ENCODE peak calls at places on chromosomes 12 and 14, in four cellular contexts. One of them, this sample, is unnamed.

GRCh38 chr12:6724409-6724797 is 557 bp downstream of the COPS7A start:
- DNase-seq in HCT116: no peak
- DNase-seq in SK-N-SH: peak
- DNase-seq in right lobe of liver: no peak
- DNase-seq in this sample: no peak

GRCh38 chr12:49962861-49963765 is 1.4 kb downstream of the AQP5 start:
- DNase-seq in HCT116: peak
- DNase-seq in SK-N-SH: no peak
- DNase-seq in right lobe of liver: peak
- DNase-seq in this sample: peak

GRCh38 chr12:46500673-46501072 is 128.1 kb upstream of the SLC38A2 start:
- DNase-seq in HCT116: no peak
- DNase-seq in SK-N-SH: no peak
- DNase-seq in right lobe of liver: no peak
- DNase-seq in this sample: no peak

GRCh38 chr12:81141220-81141619 is 63.3 kb downstream of the ACSS3 start:
- DNase-seq in HCT116: no peak
- DNase-seq in SK-N-SH: no peak
- DNase-seq in right lobe of liver: no peak
- DNase-seq in this sample: no peak

GRCh38 chr12:75635606-75636444 is 124.4 kb upstream of the KRR1 start:
- DNase-seq in HCT116: peak
- DNase-seq in SK-N-SH: no peak
- DNase-seq in right lobe of liver: no peak
- DNase-seq in this sample: no peak

GRCh38 chr12:9869307-9870161 is at the start of gene CLEC2B:
- DNase-seq in HCT116: no peak
- DNase-seq in SK-N-SH: no peak
- DNase-seq in right lobe of liver: no peak
- DNase-seq in this sample: no peak

GRCh38 chr12:128586630-128587029 is 237.1 kb downstream of the SLC15A4 start:
- DNase-seq in HCT116: no peak
- DNase-seq in SK-N-SH: no peak
- DNase-seq in right lobe of liver: no peak
- DNase-seq in this sample: no peak

GRCh38 chr12:34402228-34402898 is 380.1 kb downstream of the ALG10 start:
- DNase-seq in HCT116: no peak
- DNase-seq in SK-N-SH: no peak
- DNase-seq in right lobe of liver: peak
- DNase-seq in this sample: peak

GRCh38 chr12:107384645-107385044 is 291.3 kb upstream of the CRY1 start:
- DNase-seq in HCT116: no peak
- DNase-seq in SK-N-SH: no peak
- DNase-seq in right lobe of liver: no peak
- DNase-seq in this sample: no peak

DNA sequence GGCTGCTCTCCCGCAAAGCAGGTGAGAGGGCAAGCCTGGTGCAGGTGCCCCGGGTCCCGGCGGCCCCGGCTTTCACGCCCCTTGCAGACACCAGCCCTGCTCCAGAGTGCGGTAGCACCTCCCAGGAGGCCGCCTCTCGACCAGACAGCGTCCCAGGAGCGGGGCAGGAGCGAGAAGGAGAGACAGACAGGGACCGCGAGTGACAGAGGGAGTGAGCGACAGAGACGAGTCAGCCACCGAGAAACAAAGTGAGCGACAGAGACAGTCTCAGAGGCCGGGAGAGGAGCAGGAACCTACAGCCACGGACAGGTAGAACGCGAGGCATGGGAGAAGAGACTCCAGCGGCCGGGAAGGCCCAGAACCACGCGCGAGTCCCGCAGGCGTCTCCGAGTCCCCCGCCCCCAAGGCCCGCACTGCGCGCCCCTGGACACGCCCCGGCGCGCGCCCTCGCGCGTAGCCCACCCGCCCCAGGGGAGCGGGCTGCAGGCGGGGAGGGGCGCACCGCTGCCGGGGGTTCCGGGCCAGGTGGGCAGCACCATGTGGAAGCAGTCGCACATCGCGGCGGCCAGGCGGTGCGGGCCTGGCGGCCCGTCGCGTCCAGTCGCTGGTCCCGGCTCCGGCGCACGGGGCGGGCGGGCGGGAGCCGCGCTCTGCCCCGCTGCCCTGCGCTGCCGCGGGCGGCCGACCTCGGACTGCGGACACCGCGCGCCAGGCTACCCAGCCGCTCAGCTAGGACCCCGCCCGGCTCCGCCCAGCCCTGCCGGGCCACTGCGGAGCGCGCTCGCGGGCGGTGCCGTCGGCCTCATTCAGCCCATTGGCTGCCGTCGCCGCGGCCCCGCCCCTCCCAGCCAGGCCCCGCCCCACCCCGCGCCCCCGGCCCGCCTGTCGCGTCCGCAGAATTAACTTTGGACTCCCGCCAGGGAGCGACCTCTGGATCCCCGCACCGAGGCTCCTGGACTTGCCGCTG is at the start of gene AHNAK2:
- DNase-seq in HCT116: peak
- DNase-seq in SK-N-SH: peak
- DNase-seq in right lobe of liver: peak
- DNase-seq in this sample: peak
- H3K4me3 ChIP-seq in HCT116: peak
- H3K4me3 ChIP-seq in SK-N-SH: peak
- H3K4me3 ChIP-seq in right lobe of liver: peak
- H3K4me3 ChIP-seq in this sample: peak

DNA sequence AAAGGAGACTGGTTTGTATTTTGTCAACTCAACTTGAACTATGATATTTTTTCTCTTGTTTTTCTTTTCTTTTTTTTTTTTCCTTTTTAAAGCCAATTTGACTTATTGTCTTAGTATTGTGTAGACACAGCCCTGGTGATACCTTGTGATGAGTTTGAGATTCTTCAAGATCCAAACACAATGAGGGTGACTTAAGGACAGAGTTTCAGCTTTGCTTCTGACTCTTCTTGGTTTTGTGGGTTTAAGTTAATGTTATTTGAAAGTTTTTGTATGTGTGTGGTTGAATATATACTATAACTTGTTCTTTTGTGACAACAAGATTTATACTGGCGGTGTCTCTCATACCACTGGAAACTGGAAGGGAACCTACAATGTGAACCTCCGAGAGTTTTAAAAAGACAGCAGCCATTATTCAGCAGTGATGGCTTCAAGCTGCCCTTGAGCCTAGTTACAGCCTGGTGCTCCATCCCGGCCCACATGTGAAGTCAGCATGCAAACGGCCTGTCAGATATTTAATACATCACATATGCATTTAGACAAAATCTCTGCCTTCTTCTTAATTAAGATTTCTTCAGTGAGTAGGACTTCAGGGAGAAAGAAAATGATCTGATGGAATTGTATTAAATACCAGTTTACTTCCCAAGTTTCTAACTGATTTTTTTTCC is 87.9 kb upstream of the IGF1 start:
- DNase-seq in HCT116: no peak
- DNase-seq in SK-N-SH: no peak
- DNase-seq in right lobe of liver: no peak
- DNase-seq in this sample: no peak
- H3K4me3 ChIP-seq in HCT116: no peak
- H3K4me3 ChIP-seq in SK-N-SH: no peak
- H3K4me3 ChIP-seq in right lobe of liver: no peak
- H3K4me3 ChIP-seq in this sample: no peak

GRCh38 chr12:113152196-113152834 is 2.8 kb downstream of the CFAP73 start:
- DNase-seq in HCT116: no peak
- DNase-seq in SK-N-SH: no peak
- DNase-seq in right lobe of liver: no peak
- DNase-seq in this sample: no peak
- H3K4me3 ChIP-seq in HCT116: peak
- H3K4me3 ChIP-seq in SK-N-SH: peak
- H3K4me3 ChIP-seq in right lobe of liver: peak
- H3K4me3 ChIP-seq in this sample: peak

GRCh38 chr14:69768873-69769272 is 1.9 kb downstream of the SRSF5 start:
- DNase-seq in HCT116: no peak
- DNase-seq in SK-N-SH: no peak
- DNase-seq in right lobe of liver: no peak
- DNase-seq in this sample: no peak
- H3K4me3 ChIP-seq in HCT116: no peak
- H3K4me3 ChIP-seq in SK-N-SH: peak
- H3K4me3 ChIP-seq in right lobe of liver: peak
- H3K4me3 ChIP-seq in this sample: peak

DNA sequence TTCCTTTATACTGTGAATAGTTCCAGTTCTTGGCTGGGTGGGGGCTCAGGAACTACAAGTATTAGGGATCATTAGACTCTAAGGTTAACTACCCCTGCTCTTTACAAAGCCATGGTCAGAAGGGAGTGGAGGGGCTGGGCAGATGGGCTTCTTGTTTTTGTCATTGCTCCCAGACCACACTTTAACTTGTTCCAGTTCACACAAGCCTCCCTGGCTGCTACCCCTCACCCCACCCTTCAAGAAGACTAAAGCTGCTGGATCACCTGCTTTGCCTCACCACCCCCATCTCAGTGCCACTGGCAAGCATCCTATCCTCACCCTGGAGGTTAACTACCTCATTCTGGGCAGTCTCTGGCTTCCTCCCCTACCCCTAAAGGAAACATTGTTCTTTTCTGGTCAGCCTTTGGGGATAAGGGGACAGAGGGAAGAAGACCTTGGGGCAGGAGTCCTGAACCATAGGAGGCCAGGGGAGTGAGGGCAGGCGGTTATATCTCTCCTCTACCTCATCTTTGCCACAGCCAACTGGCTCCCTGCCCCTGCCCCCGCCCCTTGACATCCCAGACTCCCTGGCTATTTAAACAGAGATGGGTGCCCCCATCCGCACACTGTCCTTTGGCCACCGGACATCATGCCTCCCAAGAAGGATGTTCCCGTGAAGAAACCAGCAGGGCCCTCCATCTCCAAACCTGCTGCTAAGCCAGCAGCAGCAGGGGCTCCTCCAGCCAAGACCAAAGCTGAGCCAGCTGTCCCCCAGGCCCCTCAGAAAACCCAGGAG is 1.1 kb downstream of the MYL6B start:
- DNase-seq in HCT116: no peak
- DNase-seq in SK-N-SH: no peak
- DNase-seq in right lobe of liver: no peak
- DNase-seq in this sample: no peak
- H3K4me3 ChIP-seq in HCT116: peak
- H3K4me3 ChIP-seq in SK-N-SH: peak
- H3K4me3 ChIP-seq in right lobe of liver: no peak
- H3K4me3 ChIP-seq in this sample: peak

GRCh38 chr12:132580701-132581292 is 29.6 kb downstream of the LRCOL1 start:
- DNase-seq in HCT116: no peak
- DNase-seq in SK-N-SH: no peak
- DNase-seq in right lobe of liver: no peak
- DNase-seq in this sample: no peak

GRCh38 chr12:132583311-132583710 is 27.1 kb downstream of the LRCOL1 start:
- DNase-seq in HCT116: no peak
- DNase-seq in SK-N-SH: no peak
- DNase-seq in right lobe of liver: no peak
- DNase-seq in this sample: no peak

GRCh38 chr12:132581348-132582057 is 28.9 kb downstream of the LRCOL1 start:
- DNase-seq in HCT116: no peak
- DNase-seq in SK-N-SH: no peak
- DNase-seq in right lobe of liver: no peak
- DNase-seq in this sample: no peak

GRCh38 chr12:132582582-132583279 is 27.7 kb downstream of the LRCOL1 start:
- DNase-seq in HCT116: no peak
- DNase-seq in SK-N-SH: no peak
- DNase-seq in right lobe of liver: no peak
- DNase-seq in this sample: no peak

GRCh38 chr12:132582058-132582420 is 28.3 kb downstream of the LRCOL1 start:
- DNase-seq in HCT116: no peak
- DNase-seq in SK-N-SH: no peak
- DNase-seq in right lobe of liver: no peak
- DNase-seq in this sample: no peak
- H3K4me3 ChIP-seq in HCT116: no peak
- H3K4me3 ChIP-seq in SK-N-SH: no peak
- H3K4me3 ChIP-seq in right lobe of liver: no peak
- H3K4me3 ChIP-seq in this sample: peak

GRCh38 chr12:124654666-124655316 is 87.4 kb upstream of the NCOR2 start:
- DNase-seq in HCT116: no peak
- DNase-seq in SK-N-SH: peak
- DNase-seq in right lobe of liver: peak
- DNase-seq in this sample: peak
- H3K4me3 ChIP-seq in HCT116: no peak
- H3K4me3 ChIP-seq in SK-N-SH: peak
- H3K4me3 ChIP-seq in right lobe of liver: no peak
- H3K4me3 ChIP-seq in this sample: peak

DNA sequence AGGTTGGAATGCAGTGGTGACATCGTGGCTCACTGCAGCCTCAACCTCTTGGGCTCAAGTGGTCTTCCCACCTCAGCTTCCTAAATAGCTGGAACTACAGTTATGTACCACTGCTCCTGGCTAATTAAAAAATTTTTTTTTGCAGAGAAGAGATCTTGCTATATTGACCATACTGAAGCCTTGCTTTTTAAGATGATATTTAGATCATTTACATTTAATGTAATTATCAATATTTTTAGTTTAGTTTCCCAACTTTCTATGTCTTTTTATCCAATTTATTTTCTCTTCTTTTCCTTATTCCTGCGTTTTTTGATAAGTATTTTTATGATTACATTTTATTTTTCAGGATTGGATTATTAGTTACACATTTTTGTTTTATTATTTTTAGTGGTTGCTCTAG is 340.1 kb downstream of the APAF1 start:
- DNase-seq in HCT116: no peak
- DNase-seq in SK-N-SH: no peak
- DNase-seq in right lobe of liver: no peak
- DNase-seq in this sample: no peak
- H3K4me3 ChIP-seq in HCT116: no peak
- H3K4me3 ChIP-seq in SK-N-SH: no peak
- H3K4me3 ChIP-seq in right lobe of liver: no peak
- H3K4me3 ChIP-seq in this sample: no peak

This sample was measured in left ventricle myocardium inferior.